ENCODE peak calls at places on chromosomes 13 and 19, in five cellular contexts. One of them, this sample, is unnamed.

GRCh38 chr13:52348081-52348480 is 57.9 kb downstream of the THSD1 start:
- DNase-seq in upper lobe of left lung: no peak
- DNase-seq in brain microvascular endothelial cell: peak; percentile 82
- DNase-seq in endodermal cell: no peak
- DNase-seq in psoas muscle: no peak
- DNase-seq in this sample: no peak

GRCh38 chr19:11485245-11485837 is 4.5 kb upstream of the ELAVL3 start:
- DNase-seq in upper lobe of left lung: no peak
- DNase-seq in brain microvascular endothelial cell: no peak
- DNase-seq in endodermal cell: no peak
- DNase-seq in psoas muscle: no peak
- DNase-seq in this sample: no peak

GRCh38 chr13:99375806-99376080 is 68.5 kb upstream of the GPR183 start:
- DNase-seq in upper lobe of left lung: no peak
- DNase-seq in brain microvascular endothelial cell: no peak
- DNase-seq in endodermal cell: no peak
- DNase-seq in psoas muscle: no peak
- DNase-seq in this sample: no peak

GRCh38 chr13:110590577-110590976 is 24.8 kb upstream of the NAXD start:
- DNase-seq in upper lobe of left lung: no peak
- DNase-seq in brain microvascular endothelial cell: no peak
- DNase-seq in endodermal cell: peak; percentile 63
- DNase-seq in psoas muscle: no peak
- DNase-seq in this sample: no peak

GRCh38 chr19:12789098-12789903 is 2.0 kb upstream of the JUNB start:
- DNase-seq in upper lobe of left lung: no peak
- DNase-seq in brain microvascular endothelial cell: no peak
- DNase-seq in endodermal cell: no peak
- DNase-seq in psoas muscle: no peak
- DNase-seq in this sample: no peak

GRCh38 chr13:29887030-29887557 is 36.7 kb upstream of the UBL3 start:
- DNase-seq in upper lobe of left lung: no peak
- DNase-seq in brain microvascular endothelial cell: no peak
- DNase-seq in endodermal cell: no peak
- DNase-seq in psoas muscle: no peak
- DNase-seq in this sample: no peak

GRCh38 chr19:1284979-1285736 is 515 bp upstream of the EFNA2 start:
- DNase-seq in upper lobe of left lung: peak; percentile 63
- DNase-seq in brain microvascular endothelial cell: no peak
- DNase-seq in endodermal cell: peak; percentile 77
- DNase-seq in psoas muscle: no peak
- DNase-seq in this sample: no peak

GRCh38 chr19:19064098-19064722 is 416 bp downstream of the SLC25A42 start:
- DNase-seq in upper lobe of left lung: no peak
- DNase-seq in brain microvascular endothelial cell: no peak
- DNase-seq in endodermal cell: no peak
- DNase-seq in psoas muscle: no peak
- DNase-seq in this sample: no peak

GRCh38 chr19:54660967-54661366 is 1.8 kb upstream of the LILRB4 start:
- DNase-seq in upper lobe of left lung: no peak
- DNase-seq in brain microvascular endothelial cell: no peak
- DNase-seq in endodermal cell: no peak
- DNase-seq in psoas muscle: no peak
- DNase-seq in this sample: peak; percentile 50

GRCh38 chr19:56837004-56837403 is 3.5 kb downstream of the PEG3 start:
- DNase-seq in upper lobe of left lung: no peak
- DNase-seq in brain microvascular endothelial cell: no peak
- DNase-seq in endodermal cell: no peak
- DNase-seq in psoas muscle: no peak
- DNase-seq in this sample: no peak

GRCh38 chr19:43207991-43208390 is 2.6 kb upstream of the PSG4 start:
- DNase-seq in upper lobe of left lung: no peak
- DNase-seq in brain microvascular endothelial cell: no peak
- DNase-seq in endodermal cell: no peak
- DNase-seq in psoas muscle: no peak
- DNase-seq in this sample: no peak

GRCh38 chr13:110696776-110697175 is 9.1 kb downstream of the CARS2 start:
- DNase-seq in upper lobe of left lung: no peak
- DNase-seq in brain microvascular endothelial cell: no peak
- DNase-seq in endodermal cell: no peak
- DNase-seq in psoas muscle: no peak
- DNase-seq in this sample: no peak

GRCh38 chr13:37049810-37050209 is 9.7 kb downstream of the SUPT20H start:
- DNase-seq in upper lobe of left lung: no peak
- DNase-seq in brain microvascular endothelial cell: no peak
- DNase-seq in endodermal cell: no peak
- DNase-seq in psoas muscle: no peak
- DNase-seq in this sample: no peak

DNA sequence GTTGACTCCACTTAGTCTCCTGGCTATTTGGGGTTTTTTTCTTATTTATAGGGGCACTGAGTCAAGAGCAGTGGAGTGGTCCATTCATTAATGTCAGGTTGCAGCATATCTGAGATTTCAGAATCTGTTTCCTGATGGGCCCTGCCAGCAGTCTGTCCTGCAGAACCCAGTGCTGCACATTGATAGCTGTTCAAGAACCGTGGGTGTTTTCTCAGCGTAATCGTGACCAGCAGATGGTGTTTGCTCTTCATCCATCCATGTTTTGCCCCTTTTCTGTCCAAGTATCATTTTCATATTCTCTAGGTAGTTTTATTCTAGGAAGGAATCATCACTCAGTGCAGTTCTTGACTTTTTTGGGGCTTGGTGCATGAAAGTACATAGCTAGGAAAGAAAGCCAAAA is 166.5 kb downstream of the ATP8A2 start:
- DNase-seq in upper lobe of left lung: no peak
- DNase-seq in brain microvascular endothelial cell: no peak
- DNase-seq in endodermal cell: no peak
- DNase-seq in psoas muscle: no peak
- DNase-seq in this sample: no peak
- H3K27me3 ChIP-seq in upper lobe of left lung: no peaks in the 10 kb centered on the region
- H3K27me3 ChIP-seq in brain microvascular endothelial cell: no peaks in the 10 kb centered on the region
- H3K27me3 ChIP-seq in endodermal cell: no peaks in the 10 kb centered on the region
- H3K27me3 ChIP-seq in psoas muscle: no peaks in the 10 kb centered on the region
- H3K27me3 ChIP-seq in this sample: no peaks in the 10 kb centered on the region

DNA sequence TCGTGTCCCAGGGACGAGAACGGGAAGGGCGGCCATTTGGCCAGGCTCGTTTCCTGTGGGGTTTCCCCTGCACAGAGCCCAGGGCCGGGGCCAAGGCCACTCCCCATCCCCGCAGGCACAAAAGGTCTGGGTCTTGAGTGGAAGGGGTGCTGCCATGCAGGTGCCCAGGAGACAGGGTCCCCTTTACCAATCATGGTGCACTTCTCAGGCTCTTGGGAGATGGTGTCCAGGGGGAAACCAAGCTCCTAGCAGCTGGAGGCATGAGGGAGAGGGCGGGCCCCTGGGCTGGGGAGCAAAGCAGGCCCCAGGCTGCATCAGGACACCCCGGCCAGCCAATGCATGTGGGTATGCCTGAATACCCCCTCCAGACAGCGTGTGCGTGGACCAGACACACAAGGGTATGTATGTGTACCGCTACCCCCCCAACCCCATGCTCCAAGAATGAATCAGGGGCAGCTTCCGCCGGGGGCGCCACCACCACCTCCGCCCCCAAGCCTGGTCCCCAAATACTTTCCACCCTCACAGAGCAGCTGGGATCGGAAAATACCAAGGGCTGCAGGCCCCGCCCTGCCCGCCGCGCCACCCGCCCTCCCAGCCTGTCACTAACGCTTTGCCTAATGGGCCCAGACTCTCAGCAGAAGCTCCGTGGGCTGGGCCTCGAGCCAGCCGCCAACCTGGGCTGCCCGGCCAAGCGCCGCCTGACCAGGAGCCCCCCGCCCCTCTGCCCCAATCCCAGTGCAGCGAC is 37.6 kb upstream of the NANOS3 start:
- DNase-seq in upper lobe of left lung: peak; percentile 97
- DNase-seq in brain microvascular endothelial cell: no peak
- DNase-seq in endodermal cell: peak; percentile 88
- DNase-seq in psoas muscle: peak; percentile 93
- DNase-seq in this sample: peak; percentile 90
- TF ChIP-seq CTCF in upper lobe of left lung: peak; percentile 9
- TF ChIP-seq CTCF in brain microvascular endothelial cell: peak; percentile 22
- TF ChIP-seq CTCF in endodermal cell: no peak
- TF ChIP-seq CTCF in psoas muscle: peak; percentile 7
- TF ChIP-seq CTCF in this sample: no peak

GRCh38 chr19:13938361-13939027 is at the start of gene PODNL1:
- DNase-seq in upper lobe of left lung: peak; percentile 54
- DNase-seq in brain microvascular endothelial cell: peak; percentile 20
- DNase-seq in endodermal cell: no peak
- DNase-seq in psoas muscle: no peak
- DNase-seq in this sample: no peak

GRCh38 chr19:13937479-13938360 is 497 bp downstream of the PODNL1 start:
- DNase-seq in upper lobe of left lung: peak; percentile 82
- DNase-seq in brain microvascular endothelial cell: no peak
- DNase-seq in endodermal cell: no peak
- DNase-seq in psoas muscle: peak; percentile 14
- DNase-seq in this sample: no peak

GRCh38 chr19:13934785-13935109 is 3.5 kb downstream of the PODNL1 start:
- DNase-seq in upper lobe of left lung: no peak
- DNase-seq in brain microvascular endothelial cell: no peak
- DNase-seq in endodermal cell: no peak
- DNase-seq in psoas muscle: no peak
- DNase-seq in this sample: no peak

GRCh38 chr19:13932911-13933393 is 5.3 kb downstream of the PODNL1 start:
- DNase-seq in upper lobe of left lung: peak; percentile 81
- DNase-seq in brain microvascular endothelial cell: no peak
- DNase-seq in endodermal cell: no peak
- DNase-seq in psoas muscle: no peak
- DNase-seq in this sample: no peak

DNA sequence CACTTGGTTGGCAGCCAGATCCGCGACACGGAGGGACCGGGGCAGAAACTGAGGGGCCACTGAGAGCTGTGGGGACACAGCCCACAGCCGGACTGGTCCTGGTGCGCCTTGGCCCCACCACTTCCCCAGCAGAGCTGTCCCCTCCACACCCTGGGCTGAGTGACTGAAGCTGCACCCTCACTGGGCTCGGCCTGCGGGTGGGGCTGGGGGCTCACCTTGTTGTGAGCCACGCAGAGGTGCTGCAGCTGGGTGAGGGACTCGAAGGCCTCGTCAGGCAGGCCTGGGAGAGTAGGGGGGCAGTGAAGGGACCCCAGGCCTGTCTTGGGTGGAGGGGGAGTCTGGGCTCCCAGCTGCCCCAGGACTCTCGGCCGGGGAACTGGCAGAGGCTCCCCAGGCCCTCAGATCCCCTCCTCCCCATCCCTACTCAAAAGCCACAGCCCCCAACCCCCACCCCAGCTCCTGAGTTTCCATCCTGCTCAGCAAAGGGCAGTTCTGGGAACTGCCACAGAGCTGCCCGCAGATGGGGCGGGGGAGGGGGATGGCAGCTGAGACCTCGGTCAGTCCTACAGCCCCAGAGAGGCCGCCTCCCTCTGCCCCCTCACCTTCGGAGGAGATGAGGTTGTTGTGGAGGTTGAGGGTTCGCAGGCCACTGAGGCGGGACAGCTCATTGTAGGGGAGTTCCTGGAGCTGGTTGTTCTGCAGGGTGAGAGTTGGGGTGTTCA is 2.3 kb downstream of the PODNL1 start:
- DNase-seq in upper lobe of left lung: no peak
- DNase-seq in brain microvascular endothelial cell: no peak
- DNase-seq in endodermal cell: peak; percentile 82
- DNase-seq in psoas muscle: no peak
- DNase-seq in this sample: no peak
- H3K27me3 ChIP-seq in upper lobe of left lung: no peaks in the 10 kb centered on the region
- H3K27me3 ChIP-seq in brain microvascular endothelial cell: no peaks in the 10 kb centered on the region
- H3K27me3 ChIP-seq in endodermal cell: no peaks in the 10 kb centered on the region
- H3K27me3 ChIP-seq in psoas muscle: no peaks in the 10 kb centered on the region
- H3K27me3 ChIP-seq in this sample: no peaks in the 10 kb centered on the region

DNA sequence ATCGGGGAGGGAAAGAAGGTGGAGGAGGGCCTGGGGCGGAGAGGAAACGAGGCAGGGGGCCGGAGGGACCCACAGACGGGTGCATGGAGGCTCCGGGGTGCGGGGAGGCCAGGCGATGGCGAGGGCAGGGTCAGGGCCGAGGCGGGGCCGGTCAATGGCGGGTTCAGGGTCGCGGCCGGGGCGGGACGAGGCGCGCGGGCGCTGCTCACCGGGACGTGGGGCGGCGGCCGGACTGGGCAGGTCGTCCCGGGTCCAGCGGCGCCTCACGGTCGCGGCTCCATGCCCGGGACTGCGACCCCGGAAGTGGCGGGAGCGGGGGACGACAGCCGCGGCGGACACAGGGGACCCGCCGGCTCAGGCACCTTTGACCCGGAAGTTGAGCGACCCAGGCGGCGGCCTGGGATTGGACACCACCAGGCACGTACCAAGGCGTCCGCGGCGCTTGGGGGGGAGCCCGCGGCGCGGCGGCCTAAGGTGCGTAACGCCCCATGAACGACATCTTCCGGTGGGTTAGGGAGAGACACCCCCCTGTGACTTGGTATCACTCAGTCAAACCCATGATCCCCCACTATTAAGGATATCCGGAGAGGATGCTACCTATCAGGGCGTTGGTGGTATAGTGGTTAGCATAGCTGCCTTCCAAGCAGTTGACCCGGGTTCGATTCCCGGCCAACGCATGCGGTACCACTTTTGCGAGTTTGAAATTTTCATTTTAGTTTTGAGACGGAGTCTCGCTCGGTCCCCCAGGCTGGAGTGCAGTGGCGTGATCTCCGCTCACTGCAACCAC is at the start of gene DPP9:
- DNase-seq in upper lobe of left lung: peak; percentile 99
- DNase-seq in brain microvascular endothelial cell: peak; percentile 96
- DNase-seq in endodermal cell: peak; percentile 99
- DNase-seq in psoas muscle: peak; percentile 98
- DNase-seq in this sample: peak; percentile 100
- TF ChIP-seq CTCF in upper lobe of left lung: peak; percentile 75
- TF ChIP-seq CTCF in brain microvascular endothelial cell: peak; percentile 41
- TF ChIP-seq CTCF in endodermal cell: no peak
- TF ChIP-seq CTCF in psoas muscle: peak; percentile 17
- TF ChIP-seq CTCF in this sample: peak; percentile 18

GRCh38 chr19:15790096-15790495 is 2.6 kb downstream of the OR10H5 start:
- DNase-seq in upper lobe of left lung: no peak
- DNase-seq in brain microvascular endothelial cell: no peak
- DNase-seq in endodermal cell: no peak
- DNase-seq in psoas muscle: no peak
- DNase-seq in this sample: no peak

GRCh38 chr19:15788594-15789270 is 1.3 kb downstream of the OR10H5 start:
- DNase-seq in upper lobe of left lung: no peak
- DNase-seq in brain microvascular endothelial cell: no peak
- DNase-seq in endodermal cell: no peak
- DNase-seq in psoas muscle: no peak
- DNase-seq in this sample: no peak

GRCh38 chr19:15782211-15782610 is 5.2 kb upstream of the OR10H5 start:
- DNase-seq in upper lobe of left lung: no peak
- DNase-seq in brain microvascular endothelial cell: no peak
- DNase-seq in endodermal cell: no peak
- DNase-seq in psoas muscle: no peak
- DNase-seq in this sample: no peak

GRCh38 chr19:15787611-15788155 is at the start of gene OR10H5:
- DNase-seq in upper lobe of left lung: no peak
- DNase-seq in brain microvascular endothelial cell: no peak
- DNase-seq in endodermal cell: no peak
- DNase-seq in psoas muscle: no peak
- DNase-seq in this sample: no peak
- H3K27me3 ChIP-seq in upper lobe of left lung: no peaks in the 10 kb centered on the region
- H3K27me3 ChIP-seq in brain microvascular endothelial cell: no peaks in the 10 kb centered on the region
- H3K27me3 ChIP-seq in endodermal cell: no peaks in the 10 kb centered on the region
- H3K27me3 ChIP-seq in psoas muscle: no peaks in the 10 kb centered on the region
- H3K27me3 ChIP-seq in this sample: no peaks in the 10 kb centered on the region

GRCh38 chr13:23871616-23872220 is 17.5 kb downstream of the MIPEP start:
- DNase-seq in upper lobe of left lung: no peak
- DNase-seq in brain microvascular endothelial cell: no peak
- DNase-seq in endodermal cell: no peak
- DNase-seq in psoas muscle: no peak
- DNase-seq in this sample: no peak
- TF ChIP-seq CTCF in upper lobe of left lung: peak; percentile 61
- TF ChIP-seq CTCF in brain microvascular endothelial cell: peak; percentile 30
- TF ChIP-seq CTCF in endodermal cell: peak; percentile 74
- TF ChIP-seq CTCF in psoas muscle: peak; percentile 72
- TF ChIP-seq CTCF in this sample: peak; percentile 42